ENCODE peak calls at places on chromosomes 5 and 9, in four cellular contexts. One of them, this sample, is unnamed.

GRCh38 chr9:6894135-6894534 is 136.4 kb downstream of the KDM4C start:
- DNase-seq in IMR-90: no peak
- DNase-seq in HepG2: no peak
- DNase-seq in prostate gland: no peak
- DNase-seq in this sample: no peak

GRCh38 chr5:4413996-4414395 is 726.1 kb upstream of the ADAMTS16 start:
- DNase-seq in IMR-90: no peak
- DNase-seq in HepG2: no peak
- DNase-seq in prostate gland: no peak
- DNase-seq in this sample: no peak

GRCh38 chr9:137198051-137198747 is 2.3 kb downstream of the TPRN start:
- DNase-seq in IMR-90: no peak
- DNase-seq in HepG2: no peak
- DNase-seq in prostate gland: no peak
- DNase-seq in this sample: no peak

GRCh38 chr9:98149422-98149821 is 30.4 kb upstream of the TRIM14 start:
- DNase-seq in IMR-90: no peak
- DNase-seq in HepG2: no peak
- DNase-seq in prostate gland: no peak
- DNase-seq in this sample: no peak

GRCh38 chr9:96491880-96492525 is 42.0 kb downstream of the HABP4 start:
- DNase-seq in IMR-90: no peak
- DNase-seq in HepG2: no peak
- DNase-seq in prostate gland: no peak
- DNase-seq in this sample: no peak

GRCh38 chr9:36250079-36250478 is 8.2 kb downstream of the GNE start:
- DNase-seq in IMR-90: no peak
- DNase-seq in HepG2: no peak
- DNase-seq in prostate gland: no peak
- DNase-seq in this sample: no peak

GRCh38 chr9:114385412-114386181 is 2.2 kb downstream of the AKNA start:
- DNase-seq in IMR-90: peak
- DNase-seq in HepG2: peak
- DNase-seq in prostate gland: peak
- DNase-seq in this sample: peak

GRCh38 chr5:95900383-95900958 is 61.2 kb downstream of the ELL2 start:
- DNase-seq in IMR-90: peak
- DNase-seq in HepG2: no peak
- DNase-seq in prostate gland: no peak
- DNase-seq in this sample: no peak

GRCh38 chr5:141756196-141756595 is 74.2 kb upstream of the ARAP3 start:
- DNase-seq in IMR-90: no peak
- DNase-seq in HepG2: no peak
- DNase-seq in prostate gland: no peak
- DNase-seq in this sample: no peak

GRCh38 chr9:38619556-38620447 is 594 bp downstream of the ANKRD18A start:
- DNase-seq in IMR-90: no peak
- DNase-seq in HepG2: peak
- DNase-seq in prostate gland: peak
- DNase-seq in this sample: no peak

GRCh38 chr9:35042081-35042604 is 30.3 kb downstream of the VCP start:
- DNase-seq in IMR-90: peak
- DNase-seq in HepG2: no peak
- DNase-seq in prostate gland: no peak
- DNase-seq in this sample: no peak

GRCh38 chr5:41414598-41414997 is 95.8 kb downstream of the PLCXD3 start:
- DNase-seq in IMR-90: peak
- DNase-seq in HepG2: peak
- DNase-seq in prostate gland: no peak
- DNase-seq in this sample: peak

GRCh38 chr9:86944974-86945867 is 2.1 kb downstream of the GAS1 start:
- DNase-seq in IMR-90: peak
- DNase-seq in HepG2: no peak
- DNase-seq in prostate gland: no peak
- DNase-seq in this sample: no peak

GRCh38 chr9:82781965-82782392 is 281.0 kb downstream of the RASEF start:
- DNase-seq in IMR-90: no peak
- DNase-seq in HepG2: no peak
- DNase-seq in prostate gland: no peak
- DNase-seq in this sample: no peak

GRCh38 chr5:16806691-16807433 is 129.2 kb downstream of the MYO10 start:
- DNase-seq in IMR-90: peak
- DNase-seq in HepG2: no peak
- DNase-seq in prostate gland: no peak
- DNase-seq in this sample: no peak

GRCh38 chr5:34548086-34548403 is 108.1 kb upstream of the RAI14 start:
- DNase-seq in IMR-90: no peak
- DNase-seq in HepG2: no peak
- DNase-seq in prostate gland: no peak
- DNase-seq in this sample: no peak

GRCh38 chr9:131530930-131531832 is at the start of gene UCK1:
- DNase-seq in IMR-90: peak
- DNase-seq in HepG2: peak
- DNase-seq in prostate gland: peak
- DNase-seq in this sample: peak
- TF ChIP-seq POLR2A in IMR-90: no peak
- TF ChIP-seq POLR2A in HepG2: peak
- TF ChIP-seq POLR2A in prostate gland: peak
- TF ChIP-seq POLR2A in this sample: no peak

GRCh38 chr5:150329881-150330876 is 27.3 kb upstream of the TCOF1 start:
- DNase-seq in IMR-90: no peak
- DNase-seq in HepG2: no peak
- DNase-seq in prostate gland: no peak
- DNase-seq in this sample: no peak
- TF ChIP-seq POLR2A in IMR-90: no peak
- TF ChIP-seq POLR2A in HepG2: no peak
- TF ChIP-seq POLR2A in prostate gland: no peak
- TF ChIP-seq POLR2A in this sample: no peak

DNA sequence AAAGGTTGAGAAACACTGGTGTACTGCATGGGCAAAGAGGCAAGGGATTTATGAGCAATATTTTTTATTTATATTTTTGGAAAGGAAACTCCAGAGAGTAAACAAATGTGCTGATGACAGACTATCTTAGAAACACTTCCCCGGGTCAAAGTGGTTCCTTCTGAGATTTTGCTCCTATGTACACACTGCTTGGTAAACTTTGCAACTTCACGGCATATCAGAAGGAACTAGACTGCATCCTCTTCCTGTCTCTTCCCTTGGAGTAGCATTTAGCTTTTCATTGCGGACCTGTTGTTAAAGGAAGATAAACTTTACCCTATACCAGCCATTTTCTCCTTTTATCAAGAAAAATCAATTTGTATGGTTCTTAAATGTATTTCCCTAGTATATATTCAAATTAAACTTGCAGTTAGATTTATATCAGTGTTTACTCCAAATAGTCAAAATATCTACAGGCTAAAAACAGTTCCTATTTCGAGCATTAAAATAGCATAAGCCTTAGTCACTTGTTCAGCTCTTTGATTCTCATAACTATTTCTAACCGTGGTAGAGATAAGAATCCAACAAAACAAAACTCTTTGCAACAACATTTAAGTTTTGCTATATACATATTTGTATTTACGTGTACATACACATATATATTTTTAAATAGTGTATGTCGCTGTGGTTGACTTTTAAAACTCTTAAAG is 48.0 kb upstream of the LRRC19 start:
- DNase-seq in IMR-90: peak
- DNase-seq in HepG2: no peak
- DNase-seq in prostate gland: no peak
- DNase-seq in this sample: no peak
- TF ChIP-seq POLR2A in IMR-90: no peak
- TF ChIP-seq POLR2A in HepG2: no peak
- TF ChIP-seq POLR2A in prostate gland: no peak
- TF ChIP-seq POLR2A in this sample: no peak

GRCh38 chr9:128689293-128689770 is 310 bp downstream of the SET start:
- DNase-seq in IMR-90: no peak
- DNase-seq in HepG2: no peak
- DNase-seq in prostate gland: peak
- DNase-seq in this sample: no peak
- TF ChIP-seq POLR2A in IMR-90: peak
- TF ChIP-seq POLR2A in HepG2: no peak
- TF ChIP-seq POLR2A in prostate gland: no peak
- TF ChIP-seq POLR2A in this sample: no peak

DNA sequence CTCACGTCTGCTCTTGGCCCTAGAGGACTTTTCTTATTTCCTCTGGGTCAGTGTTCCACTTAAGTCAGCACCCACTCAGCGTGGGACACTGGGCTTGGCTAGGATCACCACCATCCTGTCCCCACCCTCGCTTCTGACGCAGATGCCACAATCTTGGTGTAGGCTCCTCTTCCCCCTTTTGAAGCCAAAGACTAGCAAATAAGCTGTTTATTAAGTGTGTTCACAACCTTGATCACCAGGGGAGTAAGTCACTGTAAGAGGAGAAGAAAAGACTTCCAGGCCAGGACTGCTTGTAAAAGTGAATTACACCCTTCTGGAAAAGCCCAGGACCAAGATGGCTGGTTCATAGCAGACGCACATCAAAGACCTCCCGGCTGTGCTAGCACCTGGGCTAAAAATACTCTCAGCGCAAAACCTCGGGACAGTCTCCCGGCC is 69.6 kb downstream of the RAPGEF1 start:
- DNase-seq in IMR-90: no peak
- DNase-seq in HepG2: no peak
- DNase-seq in prostate gland: no peak
- DNase-seq in this sample: no peak
- TF ChIP-seq POLR2A in IMR-90: no peak
- TF ChIP-seq POLR2A in HepG2: no peak
- TF ChIP-seq POLR2A in prostate gland: no peak
- TF ChIP-seq POLR2A in this sample: no peak

GRCh38 chr9:125409637-125410521 is 148.3 kb downstream of the GAPVD1 start:
- DNase-seq in IMR-90: peak
- DNase-seq in HepG2: peak
- DNase-seq in prostate gland: no peak
- DNase-seq in this sample: peak
- TF ChIP-seq POLR2A in IMR-90: no peak
- TF ChIP-seq POLR2A in HepG2: no peak
- TF ChIP-seq POLR2A in prostate gland: no peak
- TF ChIP-seq POLR2A in this sample: no peak

This sample was measured in H54.